ENCODE peak calls at places on chromosomes 5 and 9, in eight cellular contexts. S is NCI-H345, K is WTC11, W is NCI-H1436, Z is T-helper 1 cell, A is renal cortical epithelial cell, F is GM10248, I is SW 1271. Q is an unnamed sample.

GRCh38 chr5:54387031-54387430 is 68.5 kb upstream of the HSPB3 start:
- DNase-seq in S (no peak), K (no peak), W (no peak), Z (no peak), A (no peak), F (no peak), I (no peak), Q (no peak)

GRCh38 chr5:176611435-176611834 is 1.5 kb upstream of the GPRIN1 start:
- DNase-seq in S (no peak), K (peak; percentile 82), W (no peak), Z (peak; percentile 45), A (peak; percentile 75), F (no peak), I (no peak), Q (peak; percentile 51)

GRCh38 chr9:94799578-94800264 is 73.2 kb downstream of the AOPEP start:
- DNase-seq in S (no peak), K (no peak), W (no peak), Z (no peak), A (peak; percentile 96), F (no peak), I (no peak), Q (no peak)

GRCh38 chr9:21385131-21385665 is at the start of gene IFNA2:
- DNase-seq in S (no peak), K (no peak), W (no peak), Z (no peak), A (no peak), F (no peak), I (no peak), Q (no peak)

GRCh38 chr5:10513501-10514442 is 50.1 kb upstream of the ANKRD33B start:
- DNase-seq in S (no peak), K (peak; percentile 54), W (no peak), Z (no peak), A (peak; percentile 99), F (no peak), I (no peak), Q (no peak)

GRCh38 chr5:73338201-73339126 is 110.1 kb downstream of the FOXD1 start:
- DNase-seq in S (peak; percentile 73), K (no peak), W (peak; percentile 49), Z (no peak), A (no peak), F (no peak), I (no peak), Q (no peak)

GRCh38 chr5:84985148-84985547 is 600.5 kb upstream of the EDIL3 start:
- DNase-seq in S (no peak), K (no peak), W (no peak), Z (no peak), A (no peak), F (no peak), I (no peak), Q (no peak)

GRCh38 chr9:136107155-136107952 is 11.3 kb downstream of the TMEM250 start:
- DNase-seq in S (peak; percentile 37), K (no peak), W (peak; percentile 56), Z (peak; percentile 42), A (no peak), F (peak; percentile 79), I (no peak), Q (peak; percentile 38)

GRCh38 chr9:134139081-134139480 is 3.2 kb downstream of the WDR5 start:
- DNase-seq in S (no peak), K (no peak), W (no peak), Z (no peak), A (no peak), F (no peak), I (no peak), Q (no peak)

GRCh38 chr9:115855458-115856133 is 298.0 kb upstream of the PAPPA start:
- DNase-seq in S (no peak), K (no peak), W (no peak), Z (no peak), A (no peak), F (no peak), I (no peak), Q (no peak)

GRCh38 chr5:159902444-159903121 is 13.7 kb upstream of the ADRA1B start:
- DNase-seq in S (no peak), K (no peak), W (no peak), Z (no peak), A (peak; percentile 93), F (no peak), I (no peak), Q (no peak)

GRCh38 chr9:135482015-135482754 is 2.6 kb downstream of the PPP1R26 start:
- DNase-seq in S (no peak), K (no peak), W (no peak), Z (no peak), A (no peak), F (no peak), I (no peak), Q (no peak)

GRCh38 chr5:169450464-169450863 is 133.1 kb upstream of the SPDL1 start:
- DNase-seq in S (no peak), K (no peak), W (no peak), Z (no peak), A (peak; percentile 81), F (no peak), I (no peak), Q (no peak)

GRCh38 chr9:113523421-113524141 is 60.1 kb downstream of the RGS3 start:
- DNase-seq in S (no peak), K (no peak), W (no peak), Z (peak; percentile 42), A (no peak), F (peak; percentile 80), I (no peak), Q (peak; percentile 73)

GRCh38 chr5:142658278-142658677 is 27.6 kb downstream of the FGF1 start:
- DNase-seq in S (no peak), K (no peak), W (no peak), Z (no peak), A (no peak), F (no peak), I (no peak), Q (no peak)

GRCh38 chr5:113017891-113018635 is 41.5 kb downstream of the DCP2 start:
- DNase-seq in S (no peak), K (no peak), W (no peak), Z (no peak), A (peak; percentile 33), F (no peak), I (no peak), Q (no peak)

GRCh38 chr9:127189628-127190027 is 67.2 kb upstream of the ANGPTL2 start:
- DNase-seq in S (no peak), K (no peak), W (no peak), Z (no peak), A (no peak), F (no peak), I (no peak), Q (no peak)

GRCh38 chr5:97629281-97629680 is 446.2 kb upstream of the RIOK2 start:
- DNase-seq in S (no peak), K (no peak), W (no peak), Z (no peak), A (no peak), F (no peak), I (no peak), Q (no peak)

GRCh38 chr5:142864293-142865260 is 94.4 kb downstream of the ARHGAP26 start:
- DNase-seq in S (no peak), K (no peak), W (no peak), Z (no peak), A (no peak), F (no peak), I (no peak), Q (no peak)

GRCh38 chr5:160473736-160474483 is 52.3 kb downstream of the PTTG1 start:
- DNase-seq in S (no peak), K (no peak), W (no peak), Z (no peak), A (peak; percentile 49), F (no peak), I (no peak), Q (no peak)

GRCh38 chr5:55905251-55905650 is 54.1 kb downstream of the IL31RA start:
- DNase-seq in S (no peak), K (no peak), W (no peak), Z (no peak), A (no peak), F (no peak), I (no peak), Q (no peak)

GRCh38 chr5:6574537-6574936 is 58.3 kb downstream of the NSUN2 start:
- DNase-seq in S (peak; percentile 62), K (no peak), W (no peak), Z (no peak), A (no peak), F (no peak), I (no peak), Q (no peak)

GRCh38 chr5:154038241-154038603 is 488 bp downstream of the FAM114A2 start:
- DNase-seq in S (peak; percentile 25), K (no peak), W (no peak), Z (peak; percentile 12), A (peak; percentile 9), F (peak; percentile 60), I (no peak), Q (peak; percentile 76)